ENCODE peak calls at places on chromosomes 7 and 10, in eight cellular contexts. G, J, U, P, A, V, L and C are unnamed samples.
A peak's percentile ranks its signal among the peaks of the same experiment; 100 is the strongest.

GRCh38 chr10:95217476-95217875 is 23.4 kb downstream of the ACSM6 start:
- DNase-seq in G (no peak), J (no peak), U (no peak), P (no peak), A (no peak), V (no peak), L (no peak), C (no peak)

GRCh38 chr7:41237956-41238355 is 464.9 kb downstream of the INHBA start:
- DNase-seq in G (no peak), J (no peak), U (no peak), P (no peak), A (no peak), V (no peak), L (no peak), C (no peak)

GRCh38 chr10:12656518-12657142 is 307.3 kb downstream of the CAMK1D start:
- DNase-seq in G (no peak), J (no peak), U (peak; percentile 48), P (peak; percentile 58), A (no peak), V (no peak), L (no peak), C (no peak)

GRCh38 chr7:46320956-46321355 is 399.9 kb upstream of the IGFBP3 start:
- DNase-seq in G (no peak), J (no peak), U (no peak), P (no peak), A (no peak), V (no peak), L (no peak), C (no peak)

GRCh38 chr10:46550076-46550790 is 6.2 kb downstream of the GPRIN2 start:
- DNase-seq in G (peak; percentile 19), J (no peak), U (no peak), P (no peak), A (no peak), V (peak; percentile 56), L (no peak), C (no peak)

GRCh38 chr7:56175086-56175760 is 59.0 kb upstream of the NUPR2 start:
- DNase-seq in G (peak; percentile 32), J (no peak), U (no peak), P (no peak), A (no peak), V (peak; percentile 80), L (no peak), C (no peak)

GRCh38 chr10:71767420-71768035 is 5.8 kb downstream of the VSIR start:
- DNase-seq in G (peak; percentile 88), J (no peak), U (no peak), P (no peak), A (no peak), V (peak; percentile 84), L (no peak), C (no peak)

GRCh38 chr10:12606461-12606860 is 257.1 kb downstream of the CAMK1D start:
- DNase-seq in G (no peak), J (no peak), U (no peak), P (no peak), A (no peak), V (no peak), L (no peak), C (no peak)

GRCh38 chr7:47337021-47337492 is 244.9 kb downstream of the TNS3 start:
- DNase-seq in G (no peak), J (no peak), U (no peak), P (no peak), A (no peak), V (no peak), L (no peak), C (no peak)

GRCh38 chr7:139396323-139396951 is 36.7 kb downstream of the LUC7L2 start:
- DNase-seq in G (no peak), J (no peak), U (no peak), P (no peak), A (no peak), V (no peak), L (no peak), C (no peak)

GRCh38 chr10:88497878-88498277 is 85.2 kb downstream of the RNLS start:
- DNase-seq in G (no peak), J (no peak), U (no peak), P (no peak), A (no peak), V (no peak), L (no peak), C (no peak)

GRCh38 chr10:86258488-86258887 is 108.1 kb downstream of the GRID1 start:
- DNase-seq in G (no peak), J (no peak), U (no peak), P (no peak), A (no peak), V (no peak), L (no peak), C (peak; percentile 76)

GRCh38 chr7:98617051-98617959 is at the start of gene NPTX2:
- DNase-seq in G (peak; percentile 44), J (no peak), U (no peak), P (peak; percentile 58), A (no peak), V (peak; percentile 75), L (no peak), C (peak; percentile 41)

GRCh38 chr10:111756541-111757061 is 427.0 kb downstream of the GPAM start:
- DNase-seq in G (no peak), J (no peak), U (peak; percentile 79), P (peak; percentile 72), A (no peak), V (peak; percentile 46), L (no peak), C (peak; percentile 5)

GRCh38 chr7:27132214-27132613 is 1.7 kb upstream of the HOXA4 start:
- DNase-seq in G (no peak), J (no peak), U (no peak), P (no peak), A (no peak), V (no peak), L (no peak), C (no peak)

GRCh38 chr7:27129729-27130539 is 623 bp downstream of the HOXA4 start:
- DNase-seq in G (no peak), J (no peak), U (no peak), P (no peak), A (no peak), V (peak; percentile 82), L (no peak), C (no peak)

GRCh38 chr7:27130540-27131389 is at the start of gene HOXA4:
- DNase-seq in G (peak; percentile 87), J (peak; percentile 71), U (no peak), P (peak; percentile 49), A (peak; percentile 65), V (peak; percentile 97), L (peak; percentile 64), C (no peak)

GRCh38 chr7:27132978-27133377 is 2.4 kb upstream of the HOXA4 start:
- DNase-seq in G (no peak), J (no peak), U (no peak), P (no peak), A (no peak), V (no peak), L (no peak), C (no peak)

DNA sequence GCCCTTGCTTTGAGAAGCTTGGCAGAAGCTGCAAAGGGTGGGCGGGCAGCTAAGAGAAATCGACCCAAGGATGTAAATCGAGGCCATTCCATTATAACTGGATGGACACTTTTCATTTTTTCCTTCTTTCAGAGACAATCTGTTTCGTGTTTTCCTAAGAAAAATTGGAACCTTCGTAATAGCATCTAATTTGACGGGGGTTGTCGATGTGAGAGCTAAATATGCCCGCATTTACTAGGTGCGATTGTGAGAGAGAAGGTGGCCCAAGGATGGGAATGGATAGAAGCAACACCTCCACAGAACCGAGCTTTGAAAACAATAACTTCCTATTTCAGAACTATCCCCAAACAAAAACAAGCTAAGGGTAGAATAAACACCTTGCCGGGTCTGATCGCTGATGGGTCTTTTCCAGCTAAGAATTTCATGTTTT is 848 bp upstream of the HOXA4 start:
- DNase-seq in G (no peak), J (no peak), U (no peak), P (no peak), A (no peak), V (no peak), L (no peak), C (no peak)
- H3K27ac ChIP-seq in G (no peak overlapping the region), J (no peak overlapping the region), U (peak overlapping the region; percentile 36), P (no peak overlapping the region), A (no peak overlapping the region), V (peak overlapping the region; percentile 94), L (no peak overlapping the region), C (no peak overlapping the region)

DNA sequence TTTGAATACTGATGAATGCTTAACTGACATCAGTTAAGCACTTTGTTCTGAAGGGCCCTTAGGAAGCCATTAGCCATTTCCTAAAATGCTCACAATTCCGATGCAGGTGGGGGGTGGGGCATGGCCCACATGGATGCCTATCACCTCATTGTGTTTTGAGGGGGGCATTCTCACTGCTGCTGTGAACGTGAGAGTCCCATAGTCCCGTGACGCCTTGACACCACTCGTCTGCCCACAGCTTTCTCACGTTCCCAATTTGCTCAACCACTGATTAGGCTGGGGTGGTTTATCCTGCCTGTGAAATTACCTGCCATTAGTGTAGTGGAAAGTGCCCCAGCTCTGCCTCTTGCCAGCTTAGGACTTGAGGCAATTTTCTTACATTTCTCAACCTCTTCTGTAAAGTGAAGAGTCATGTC is 31.9 kb downstream of the DUSP5 start:
- DNase-seq in G (no peak), J (peak; percentile 34), U (no peak), P (no peak), A (no peak), V (no peak), L (peak; percentile 7), C (no peak)
- H3K27ac ChIP-seq in G (no peak overlapping the region), J (no peak overlapping the region), U (peak overlapping the region; percentile 76), P (no peak overlapping the region), A (no peak overlapping the region), V (no peak overlapping the region), L (peak overlapping the region; percentile 22), C (no peak overlapping the region)

GRCh38 chr7:125654076-125654475 is 724.5 kb upstream of the POT1 start:
- DNase-seq in G (no peak), J (no peak), U (no peak), P (no peak), A (no peak), V (no peak), L (no peak), C (no peak)
- H3K27ac ChIP-seq in G (no peak overlapping the region), J (no peak overlapping the region), U (no peak overlapping the region), P (no peak overlapping the region), A (no peak overlapping the region), V (no peak overlapping the region), L (no peak overlapping the region), C (no peak overlapping the region)

GRCh38 chr7:151091988-151092387 is 5.7 kb downstream of the AGAP3 start:
- DNase-seq in G (no peak), J (no peak), U (no peak), P (no peak), A (no peak), V (no peak), L (no peak), C (no peak)
- H3K27ac ChIP-seq in G (no peak overlapping the region), J (no peak overlapping the region), U (no peak overlapping the region), P (no peak overlapping the region), A (no peak overlapping the region), V (no peak overlapping the region), L (no peak overlapping the region), C (no peak overlapping the region)